ENCODE peak calls at places on chromosomes 11 and 22, in seven cellular contexts. R is PC-3, H is colonic mucosa, Z is A549, S is IMR-90, U is body of pancreas, K is AG04450. M is an unnamed sample.

GRCh38 chr22:26552466-26552865 is 37.5 kb downstream of the TPST2 start:
- DNase-seq in R (no peak), H (no peak), Z (no peak), S (peak), U (no peak), K (no peak), M (no peak)

GRCh38 chr11:107184936-107185335 is 166.7 kb upstream of the GUCY1A2 start:
- DNase-seq in R (no peak), H (no peak), Z (no peak), S (no peak), U (no peak), K (no peak), M (no peak)

GRCh38 chr22:45120931-45121330 is 42.8 kb upstream of the NUP50 start:
- DNase-seq in R (peak), H (no peak), Z (no peak), S (peak), U (no peak), K (no peak), M (no peak)

GRCh38 chr22:47309476-47309875 is 547.0 kb downstream of the TBC1D22A start:
- DNase-seq in R (peak), H (no peak), Z (no peak), S (no peak), U (no peak), K (no peak), M (no peak)

GRCh38 chr22:39908737-39909136 is 7.9 kb downstream of the GRAP2 start:
- DNase-seq in R (peak), H (no peak), Z (no peak), S (peak), U (no peak), K (no peak), M (peak)

GRCh38 chr11:14418801-14419417 is 59.9 kb upstream of the RRAS2 start:
- DNase-seq in R (peak), H (peak), Z (peak), S (peak), U (no peak), K (no peak), M (no peak)

GRCh38 chr22:38299001-38299651 is 18.1 kb downstream of the CSNK1E start:
- DNase-seq in R (peak), H (no peak), Z (no peak), S (no peak), U (peak), K (no peak), M (peak)

GRCh38 chr11:17906436-17906835 is 106.4 kb downstream of the SERGEF start:
- DNase-seq in R (peak), H (no peak), Z (peak), S (no peak), U (no peak), K (no peak), M (peak)

GRCh38 chr11:33507967-33508366 is 192.7 kb downstream of the C11orf91 start:
- DNase-seq in R (peak), H (no peak), Z (peak), S (peak), U (peak), K (no peak), M (no peak)

GRCh38 chr22:22960307-22960706 is 72.7 kb downstream of the IGLL5 start:
- DNase-seq in R (no peak), H (no peak), Z (no peak), S (no peak), U (no peak), K (no peak), M (no peak)

GRCh38 chr22:47681766-47682165 is 919.3 kb downstream of the TBC1D22A start:
- DNase-seq in R (no peak), H (no peak), Z (no peak), S (no peak), U (no peak), K (no peak), M (no peak)

GRCh38 chr11:8096575-8096974 is 15.6 kb downstream of the TUB start:
- DNase-seq in R (no peak), H (no peak), Z (no peak), S (no peak), U (no peak), K (no peak), M (no peak)

GRCh38 chr22:39384750-39385480 is 14.7 kb upstream of the TAB1 start:
- DNase-seq in R (peak), H (no peak), Z (peak), S (peak), U (no peak), K (no peak), M (peak)

GRCh38 chr22:29916007-29916544 is 33.1 kb downstream of the MTMR3 start:
- DNase-seq in R (no peak), H (no peak), Z (no peak), S (peak), U (no peak), K (peak), M (peak)

GRCh38 chr11:85086511-85087284 is 540.4 kb downstream of the DLG2 start:
- DNase-seq in R (peak), H (no peak), Z (no peak), S (peak), U (no peak), K (peak), M (no peak)

GRCh38 chr11:71154406-71154805 is 98.0 kb downstream of the SHANK2 start:
- DNase-seq in R (no peak), H (no peak), Z (no peak), S (no peak), U (no peak), K (no peak), M (no peak)

GRCh38 chr11:126159719-126160344 is 51.6 kb downstream of the RPUSD4 start:
- DNase-seq in R (no peak), H (no peak), Z (no peak), S (no peak), U (no peak), K (no peak), M (no peak)

GRCh38 chr11:66066751-66067150 is 3.3 kb upstream of the PACS1 start:
- DNase-seq in R (no peak), H (no peak), Z (no peak), S (no peak), U (no peak), K (no peak), M (no peak)
- H3K27ac ChIP-seq in R (no peak), H (no peak), Z (no peak), S (no peak), U (no peak), K (no peak), M (peak)

DNA sequence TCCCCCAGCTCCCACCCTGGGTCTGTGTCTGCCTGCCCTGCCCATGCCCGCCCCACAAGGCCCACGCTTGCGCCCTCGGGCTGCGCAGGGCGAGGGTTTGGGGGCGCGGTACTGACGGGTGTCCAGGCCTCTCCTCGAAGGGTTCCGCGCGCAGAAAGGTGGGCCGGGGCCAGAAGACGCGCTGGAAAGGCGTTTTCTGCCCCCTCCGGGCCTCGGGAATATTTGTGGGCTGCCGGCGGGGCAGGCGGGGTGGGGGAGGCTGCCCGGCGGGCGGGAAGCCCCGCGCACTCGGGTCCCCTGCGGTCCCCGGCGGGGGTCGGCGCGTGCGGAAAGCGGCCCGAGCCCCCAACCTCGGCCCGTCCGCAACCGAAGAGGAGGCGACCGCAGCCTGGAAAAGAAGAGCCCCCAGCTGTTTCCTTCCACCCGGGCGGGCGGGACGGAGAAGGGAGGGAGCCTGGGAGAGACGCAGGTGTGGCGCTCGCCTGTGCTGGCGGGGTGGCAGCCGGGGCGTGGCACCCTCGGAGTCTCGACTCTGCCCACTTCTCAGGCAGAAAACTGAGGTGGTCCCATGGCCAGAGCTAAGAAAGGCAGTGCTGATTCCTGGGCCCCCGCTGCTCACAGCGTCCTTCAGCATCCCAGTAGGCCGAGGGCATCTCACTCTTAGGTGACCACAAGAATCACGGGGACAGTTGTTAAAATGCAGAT is 59.0 kb downstream of the THAP12 start:
- DNase-seq in R (no peak), H (no peak), Z (no peak), S (no peak), U (peak), K (no peak), M (no peak)
- H3K4me3 ChIP-seq in R (no peak), H (peak), Z (no peak), S (no peak), U (peak), K (no peak), M (no peak)

DNA sequence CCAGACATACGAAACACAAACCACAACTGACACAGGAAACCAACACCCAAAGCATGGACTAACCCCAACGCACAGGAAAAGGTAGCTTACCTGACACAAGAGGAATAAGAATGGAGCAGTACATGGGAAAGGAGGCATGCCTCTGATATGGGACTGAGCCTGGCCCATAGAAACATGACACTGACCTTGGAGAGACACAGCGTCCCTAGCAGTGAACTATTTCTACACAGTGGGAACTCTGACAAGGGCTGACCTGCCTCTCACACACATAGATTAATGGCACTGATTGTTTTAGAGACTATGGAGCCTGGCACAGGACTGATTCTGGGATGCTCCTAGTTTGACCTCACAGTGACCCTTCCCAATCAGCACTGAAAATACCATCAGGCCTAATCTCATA is 12.0 kb downstream of the CCKBR start:
- DNase-seq in R (no peak), H (no peak), Z (no peak), S (no peak), U (no peak), K (no peak), M (no peak)
- H3K27ac ChIP-seq in R (no peak), H (no peak), Z (no peak), S (no peak), U (no peak), K (no peak), M (no peak)

GRCh38 chr11:9330387-9331384 is 16.3 kb upstream of the TMEM41B start:
- DNase-seq in R (peak), H (no peak), Z (no peak), S (peak), U (no peak), K (no peak), M (no peak)
- H3K4me3 ChIP-seq in R (peak), H (no peak), Z (no peak), S (no peak), U (no peak), K (no peak), M (no peak)

DNA sequence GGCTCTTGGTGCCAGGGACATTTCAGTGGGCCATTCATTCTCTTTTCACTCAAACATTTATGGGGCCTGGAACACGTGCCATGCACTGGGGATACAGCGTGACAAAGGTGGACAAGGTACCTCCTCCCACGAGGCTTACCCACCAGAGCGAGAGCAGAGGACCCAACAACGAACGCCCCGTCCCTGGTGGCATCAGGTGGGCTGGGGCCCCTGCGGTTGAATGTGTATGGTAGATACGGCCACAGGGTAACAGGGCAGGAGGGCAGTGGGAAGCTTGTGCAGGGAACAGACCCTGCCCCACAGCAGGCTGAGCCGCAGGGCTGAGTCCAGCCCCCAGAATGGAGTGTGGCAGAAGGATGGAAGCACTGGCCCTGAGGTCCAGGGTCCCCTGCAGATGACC is 81.1 kb downstream of the LRRC32 start:
- DNase-seq in R (no peak), H (no peak), Z (no peak), S (no peak), U (no peak), K (no peak), M (no peak)
- H3K27ac ChIP-seq in R (no peak), H (peak), Z (no peak), S (no peak), U (no peak), K (no peak), M (no peak)

GRCh38 chr11:2174361-2174760 is 2.7 kb upstream of the TH start:
- DNase-seq in R (no peak), H (no peak), Z (no peak), S (no peak), U (no peak), K (no peak), M (no peak)
- H3K4me3 ChIP-seq in R (no peak), H (no peak), Z (no peak), S (no peak), U (no peak), K (no peak), M (no peak)

DNA sequence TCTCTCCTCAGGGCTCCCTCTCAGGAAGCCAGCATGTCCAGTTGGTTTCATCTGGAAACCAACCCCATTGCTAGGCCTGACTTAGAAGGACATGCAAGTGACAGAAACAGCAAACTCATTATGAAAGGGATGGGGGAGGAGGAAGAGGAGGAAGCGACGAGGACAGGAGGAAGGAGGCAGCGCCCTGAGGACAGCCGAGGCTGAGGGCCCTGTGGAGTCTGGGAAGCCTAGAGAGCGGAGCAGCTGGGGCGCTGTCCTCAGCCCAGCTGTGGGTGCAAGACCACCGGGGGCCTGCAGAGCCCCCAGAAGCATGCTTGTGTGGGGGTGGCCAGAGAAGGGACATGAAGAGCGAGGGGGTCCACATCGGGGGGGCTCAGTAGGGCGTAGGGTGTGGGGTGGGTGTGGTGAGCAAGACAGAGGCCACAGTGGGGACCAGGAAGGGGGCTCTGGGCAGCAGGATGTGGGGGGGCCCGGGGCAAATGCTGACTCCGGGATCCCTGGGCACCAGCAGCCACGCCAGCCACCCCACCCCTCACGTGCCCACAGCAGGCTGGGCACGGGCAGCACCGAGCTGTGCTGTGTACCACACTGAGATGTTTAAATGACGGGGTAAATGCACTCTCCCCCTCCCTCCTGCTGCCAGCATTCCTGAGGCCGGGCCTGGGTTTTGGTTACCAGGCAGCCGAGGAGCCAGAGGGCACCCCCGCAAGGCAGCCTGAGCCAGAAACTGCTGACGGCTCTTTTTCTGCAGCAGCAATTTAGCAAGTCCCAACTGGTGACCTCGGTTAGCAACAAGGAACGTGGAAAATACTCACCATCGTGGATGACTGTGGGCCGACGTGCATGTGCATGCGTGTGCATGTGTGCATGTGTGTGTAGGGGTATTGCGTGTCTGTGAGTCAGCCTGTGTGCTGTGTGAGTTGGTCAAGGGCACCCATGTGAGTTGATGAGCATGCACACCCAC is 82.7 kb upstream of the LINC01488 start:
- DNase-seq in R (no peak), H (no peak), Z (no peak), S (peak), U (peak), K (no peak), M (peak)
- H3K27ac ChIP-seq in R (no peak), H (no peak), Z (no peak), S (no peak), U (no peak), K (no peak), M (no peak)